ENCODE peak calls at places on chromosomes 1 and 21, in ten cellular contexts. L is mucosa of descending colon, C is H1, K is HCT116, F is astrocyte of the cerebellum, I is B cell, G is progenitor cell of endocrine pancreas, U is thoracic aorta, S is GM20000, V is ovary. B is an unnamed sample.

GRCh38 chr1:78370356-78370755 is 120.4 kb upstream of the PTGFR start:
- DNase-seq in L (no peak), S (no peak), V (no peak), K (no peak), C (no peak), U (no peak), F (peak), I (no peak), G (no peak), B (no peak)

GRCh38 chr1:53262000-53262399 is 23.7 kb upstream of the MAGOH start:
- DNase-seq in F (no peak), L (no peak), C (no peak), I (no peak), S (no peak), G (no peak), K (no peak), V (no peak), U (no peak), B (no peak)

GRCh38 chr1:77889240-77889637 is 815 bp downstream of the NEXN start:
- DNase-seq in G (no peak), K (no peak), V (no peak), U (no peak), I (no peak), L (no peak), F (peak), C (no peak), S (peak), B (no peak)

GRCh38 chr1:206693029-206693428 is 8.3 kb downstream of the MAPKAPK2 start:
- DNase-seq in L (no peak), G (no peak), K (no peak), V (peak), C (no peak), I (no peak), F (no peak), U (peak), S (no peak), B (no peak)

GRCh38 chr1:5793516-5793915 is 198.7 kb downstream of the NPHP4 start:
- DNase-seq in K (no peak), F (no peak), C (no peak), I (no peak), S (no peak), L (no peak), G (no peak), U (no peak), V (no peak), B (no peak)

GRCh38 chr1:226821719-226822085 is 48.7 kb upstream of the PSEN2 start:
- DNase-seq in K (no peak), U (no peak), I (no peak), L (no peak), G (no peak), S (no peak), C (no peak), F (no peak), V (no peak), B (no peak)

GRCh38 chr1:159071970-159072582 is 4.5 kb downstream of the AIM2 start:
- DNase-seq in L (peak), G (no peak), F (peak), S (peak), I (peak), V (no peak), K (peak), C (no peak), U (no peak), B (peak)

GRCh38 chr1:236819856-236820255 is 24.8 kb downstream of the MTR start:
- DNase-seq in F (no peak), U (no peak), L (no peak), K (no peak), V (no peak), I (no peak), G (no peak), C (no peak), S (no peak), B (no peak)

GRCh38 chr1:22231068-22231593 is 88.2 kb upstream of the WNT4 start:
- DNase-seq in K (no peak), F (no peak), U (no peak), I (no peak), S (no peak), G (no peak), V (no peak), C (no peak), L (no peak), B (no peak)

GRCh38 chr1:117803318-117803717 is 126.1 kb downstream of the GDAP2 start:
- DNase-seq in C (no peak), U (no peak), V (no peak), S (no peak), L (no peak), G (no peak), I (no peak), K (no peak), F (no peak), B (no peak)

GRCh38 chr21:35861656-35862055 is 198.7 kb downstream of the SETD4 start:
- DNase-seq in G (no peak), L (no peak), I (no peak), V (no peak), C (no peak), K (no peak), U (no peak), S (no peak), F (no peak), B (no peak)

GRCh38 chr1:17224434-17224833 is 19.5 kb downstream of the PADI1 start:
- DNase-seq in V (no peak), U (no peak), L (no peak), G (no peak), K (no peak), F (no peak), S (no peak), C (no peak), I (no peak), B (no peak)

GRCh38 chr1:193102662-193103061 is 2.6 kb downstream of the GLRX2 start:
- DNase-seq in L (no peak), C (no peak), U (no peak), V (no peak), G (no peak), S (no peak), I (no peak), F (no peak), K (no peak), B (no peak)

GRCh38 chr1:7228252-7228961 is 443.2 kb downstream of the CAMTA1 start:
- DNase-seq in K (no peak), F (no peak), L (no peak), I (no peak), V (no peak), G (no peak), C (no peak), U (no peak), S (no peak), B (no peak)

GRCh38 chr1:224828691-224829090 is 100.8 kb upstream of the DNAH14 start:
- DNase-seq in U (no peak), V (no peak), G (no peak), S (no peak), C (no peak), F (no peak), K (no peak), I (no peak), L (no peak), B (no peak)

GRCh38 chr1:56543783-56544612 is 35.4 kb downstream of the PLPP3 start:
- DNase-seq in U (no peak), C (no peak), I (no peak), S (no peak), K (no peak), G (no peak), F (no peak), L (no peak), V (no peak), B (no peak)

GRCh38 chr21:45416619-45417018 is 11.7 kb downstream of the COL18A1 start:
- DNase-seq in S (no peak), I (no peak), G (no peak), L (no peak), U (no peak), K (no peak), F (no peak), V (peak), C (no peak), B (no peak)

GRCh38 chr1:205448540-205449253 is 7.1 kb downstream of the BLACAT1 start:
- DNase-seq in K (no peak), U (no peak), S (no peak), F (no peak), I (no peak), V (no peak), G (no peak), L (no peak), C (peak), B (no peak)

GRCh38 chr1:56525463-56526155 is 53.8 kb downstream of the PLPP3 start:
- DNase-seq in L (peak), G (no peak), U (no peak), S (peak), K (no peak), C (no peak), V (no peak), F (no peak), I (peak), B (peak)

GRCh38 chr1:14538335-14538734 is 60.1 kb upstream of the KAZN start:
- DNase-seq in G (no peak), K (no peak), U (no peak), F (no peak), I (no peak), V (no peak), C (no peak), S (no peak), L (no peak), B (no peak)

GRCh38 chr1:201357211-201357610 is 20.3 kb downstream of the TNNT2 start:
- DNase-seq in K (no peak), F (no peak), V (no peak), S (no peak), I (no peak), L (no peak), G (no peak), U (no peak), C (no peak), B (no peak)

GRCh38 chr1:6581561-6582305 is 1.9 kb downstream of the ZBTB48 start:
- DNase-seq in K (no peak), U (no peak), S (peak), I (no peak), C (no peak), L (peak), V (no peak), G (no peak), F (no peak), B (no peak)

DNA sequence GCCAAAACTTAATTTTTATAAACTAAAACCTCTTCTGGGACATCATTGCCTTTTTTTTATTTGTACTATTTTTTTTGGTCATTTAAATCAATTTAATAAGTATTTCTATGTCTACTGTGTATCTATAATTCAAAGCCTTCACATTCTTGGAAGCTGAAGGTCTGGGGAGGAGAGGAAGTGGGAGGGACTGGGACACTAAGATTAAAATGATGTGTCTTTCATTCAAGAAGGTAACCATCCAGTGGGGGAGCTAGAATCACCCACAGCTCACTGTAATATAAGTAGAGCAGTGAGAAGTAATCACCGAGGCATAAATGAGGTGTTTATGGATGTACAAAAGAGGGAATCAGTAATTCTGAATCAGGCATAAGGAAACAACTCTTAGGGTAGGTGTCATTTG is 52.9 kb downstream of the PTGER3 start:
- DNase-seq in C (no peak), S (no peak), G (no peak), F (no peak), L (no peak), U (no peak), V (no peak), I (no peak), K (no peak), B (no peak)
- TF ChIP-seq CTCF in C (no peak), S (no peak), G (no peak), F (no peak), L (no peak), U (no peak), V (no peak), I (no peak), K (no peak), B (no peak)

GRCh38 chr21:27759091-27759659 is 792.3 kb upstream of the ADAMTS5 start:
- DNase-seq in I (no peak), U (no peak), K (no peak), L (peak), S (no peak), C (peak), F (no peak), G (no peak), V (no peak), B (no peak)
- TF ChIP-seq CTCF in I (no peak), U (no peak), K (no peak), L (no peak), S (no peak), C (peak), F (peak), G (peak), V (no peak), B (peak)

DNA sequence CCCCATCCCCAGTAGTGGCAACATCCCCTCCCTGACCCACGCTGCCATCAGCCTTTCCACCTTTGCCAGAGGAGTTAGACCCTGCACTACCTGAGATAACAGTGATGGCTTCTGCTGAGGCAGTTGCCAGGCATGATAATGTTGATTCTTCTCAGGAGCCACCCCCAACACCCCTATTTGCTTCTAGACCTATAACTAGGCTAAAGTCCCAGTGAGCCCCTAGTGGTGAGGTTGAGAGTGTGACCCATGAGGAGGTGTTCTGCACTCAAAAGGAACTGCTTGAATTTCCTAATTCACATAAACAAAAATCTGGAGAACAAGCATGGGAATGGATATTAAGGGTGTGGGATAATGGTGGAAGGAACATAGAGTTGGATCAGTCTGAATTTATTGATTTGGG is 159.6 kb upstream of the COL11A1 start:
- DNase-seq in S (no peak), L (no peak), F (no peak), V (no peak), K (no peak), C (no peak), G (no peak), I (no peak), U (no peak), B (no peak)
- TF ChIP-seq CTCF in S (no peak), L (no peak), F (no peak), V (no peak), K (no peak), C (peak), G (peak), I (no peak), U (no peak), B (no peak)

GRCh38 chr1:185560760-185561159 is 173.4 kb upstream of the HMCN1 start:
- DNase-seq in V (no peak), I (no peak), L (no peak), C (no peak), K (no peak), S (no peak), U (no peak), G (no peak), F (no peak), B (no peak)

GRCh38 chr1:185562623-185563359 is 171.4 kb upstream of the HMCN1 start:
- DNase-seq in K (no peak), V (no peak), C (no peak), S (no peak), U (no peak), I (no peak), G (no peak), F (no peak), L (no peak), B (no peak)

GRCh38 chr1:185561629-185562028 is 172.6 kb upstream of the HMCN1 start:
- DNase-seq in G (no peak), S (no peak), I (no peak), C (no peak), K (no peak), V (no peak), F (peak), U (no peak), L (no peak), B (no peak)

GRCh38 chr1:185559151-185559550 is 175.0 kb upstream of the HMCN1 start:
- DNase-seq in G (no peak), U (no peak), S (no peak), C (no peak), I (no peak), V (no peak), K (no peak), L (no peak), F (no peak), B (no peak)

GRCh38 chr1:185559684-185560310 is 174.4 kb upstream of the HMCN1 start:
- DNase-seq in S (peak), G (no peak), I (peak), F (peak), U (no peak), V (no peak), L (peak), K (peak), C (peak), B (peak)
- TF ChIP-seq CTCF in S (peak), G (peak), I (no peak), F (peak), U (no peak), V (no peak), L (peak), K (peak), C (peak), B (peak)

DNA sequence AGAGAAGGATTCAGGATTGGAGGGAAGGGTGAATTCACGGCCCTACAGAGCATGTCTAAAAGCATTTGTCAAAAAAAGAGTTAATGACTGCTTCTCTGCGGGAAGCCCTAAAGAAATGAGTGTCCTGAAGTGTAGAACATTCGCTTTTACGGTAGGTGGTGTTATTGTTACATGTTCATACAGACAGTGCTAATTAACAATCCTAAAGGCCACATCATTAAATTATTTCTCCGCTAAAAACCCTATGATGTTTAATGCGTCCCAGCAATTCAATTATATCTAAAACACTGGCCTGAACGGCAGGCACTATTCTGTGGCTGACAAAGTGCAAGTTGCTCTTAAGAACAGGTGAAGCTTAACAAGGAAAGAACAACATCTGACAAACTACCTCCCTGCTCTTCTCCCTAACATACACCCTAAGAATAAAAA is 112.3 kb upstream of the NFIA start:
- DNase-seq in V (no peak), S (no peak), G (no peak), U (no peak), I (no peak), L (no peak), F (no peak), K (no peak), C (no peak), B (no peak)
- TF ChIP-seq CTCF in V (peak), S (no peak), G (peak), U (peak), I (no peak), L (no peak), F (peak), K (peak), C (peak), B (no peak)

DNA sequence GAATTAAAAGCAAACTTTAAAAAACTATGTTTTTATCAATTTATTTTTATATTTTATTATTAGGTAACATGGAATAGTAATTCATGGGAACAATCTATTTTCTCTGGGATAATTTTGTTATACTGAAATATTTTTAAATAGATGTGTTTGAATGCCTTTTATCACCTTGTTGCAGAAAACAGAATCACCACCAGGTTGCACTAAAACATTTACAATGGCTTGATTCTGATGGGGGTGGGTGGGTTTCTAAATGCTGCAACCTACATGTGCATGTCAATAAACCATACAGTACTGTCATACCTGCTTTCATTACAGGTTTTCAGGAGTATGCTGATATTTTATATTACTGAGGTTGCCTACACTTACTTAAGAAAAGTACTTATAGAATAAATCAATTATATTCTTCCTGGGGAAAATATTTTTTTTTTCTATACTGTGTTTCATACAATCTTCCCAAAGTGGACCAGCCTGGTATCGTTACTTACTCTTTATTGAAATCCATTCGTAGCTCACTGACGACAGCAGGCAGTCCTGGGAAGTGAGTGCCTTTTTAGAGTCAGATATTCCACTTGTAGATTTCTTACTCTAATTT is 132.8 kb downstream of the PTPRC start:
- DNase-seq in I (peak), F (peak), G (no peak), S (peak), K (peak), U (no peak), C (no peak), V (no peak), L (no peak), B (peak)
- TF ChIP-seq CTCF in I (peak), F (peak), G (peak), S (peak), K (peak), U (no peak), C (peak), V (no peak), L (no peak), B (peak)

GRCh38 chr1:177355575-177355974 is 184.8 kb downstream of the BRINP2 start:
- DNase-seq in G (peak), I (no peak), F (peak), K (no peak), U (no peak), S (no peak), V (no peak), C (peak), L (peak), B (no peak)
- TF ChIP-seq CTCF in G (peak), I (no peak), F (peak), K (peak), U (peak), S (no peak), V (no peak), C (peak), L (no peak), B (no peak)

B was measured in GM10248.